ENCODE peak calls at places on chromosomes 13 and 19, in nine cellular contexts. E is HTR-8/SVneo, C is GM03348, N is GM12891, J is EL, F is astrocyte of the hippocampus, U is M059J, K is NCI-H510A treated with DMSO at 0.1 percent for 48 hours, D is suprapubic skin. I is an unnamed sample.
A peak's percentile ranks its signal among the peaks of the same experiment; 100 is the strongest.

GRCh38 chr19:11256189-11256588 is 6.1 kb downstream of the DOCK6 start:
- DNase-seq in E (no peak), C (peak; percentile 40), N (no peak), J (no peak), F (no peak), U (no peak), K (no peak), D (no peak), I (no peak)

GRCh38 chr13:102873653-102874052 is 27.8 kb downstream of the ERCC5 start:
- DNase-seq in E (no peak), C (no peak), N (no peak), J (no peak), F (no peak), U (no peak), K (no peak), D (no peak), I (no peak)

GRCh38 chr13:59519776-59520175 is 644.0 kb downstream of the DIAPH3 start:
- DNase-seq in E (no peak), C (no peak), N (no peak), J (peak; percentile 12), F (no peak), U (no peak), K (no peak), D (no peak), I (no peak)

GRCh38 chr19:35141627-35142401 is 1.2 kb upstream of the FXYD7 start:
- DNase-seq in E (no peak), C (no peak), N (no peak), J (no peak), F (no peak), U (no peak), K (no peak), D (no peak), I (no peak)

GRCh38 chr19:50933640-50934039 is 19.2 kb downstream of the KLK5 start:
- DNase-seq in E (no peak), C (no peak), N (no peak), J (peak; percentile 21), F (no peak), U (peak; percentile 24), K (no peak), D (no peak), I (no peak)

GRCh38 chr13:95552208-95552538 is 347 bp upstream of the CLDN10 start:
- DNase-seq in E (no peak), C (peak; percentile 8), N (no peak), J (no peak), F (no peak), U (no peak), K (no peak), D (no peak), I (no peak)

GRCh38 chr13:28239374-28239773 is 101.0 kb downstream of the PAN3 start:
- DNase-seq in E (no peak), C (peak; percentile 7), N (no peak), J (no peak), F (no peak), U (peak; percentile 0), K (no peak), D (no peak), I (no peak)

GRCh38 chr13:20869540-20869939 is 33.0 kb downstream of the XPO4 start:
- DNase-seq in E (no peak), C (peak; percentile 14), N (no peak), J (no peak), F (no peak), U (no peak), K (peak; percentile 11), D (no peak), I (no peak)

GRCh38 chr13:99971576-99972189 is at the start of gene ZIC5:
- DNase-seq in E (no peak), C (no peak), N (no peak), J (no peak), F (peak; percentile 84), U (no peak), K (peak; percentile 60), D (no peak), I (no peak)

GRCh38 chr13:62512194-62513141 is 1096.8 kb upstream of the PCDH20 start:
- DNase-seq in E (peak; percentile 1), C (peak; percentile 26), N (no peak), J (peak; percentile 2), F (peak; percentile 47), U (peak; percentile 3), K (no peak), D (no peak), I (no peak)

GRCh38 chr13:51542358-51542972 is 41.8 kb upstream of the WDFY2 start:
- DNase-seq in E (no peak), C (no peak), N (no peak), J (no peak), F (no peak), U (peak; percentile 31), K (no peak), D (no peak), I (no peak)

GRCh38 chr19:4455742-4456565 is 1.6 kb downstream of the UBXN6 start:
- DNase-seq in E (no peak), C (peak; percentile 65), N (peak; percentile 39), J (peak; percentile 74), F (peak; percentile 79), U (peak; percentile 70), K (peak; percentile 20), D (no peak), I (no peak)

GRCh38 chr19:4624301-4624700 is 15.0 kb upstream of the TNFAIP8L1 start:
- DNase-seq in E (no peak), C (no peak), N (no peak), J (no peak), F (no peak), U (peak; percentile 41), K (no peak), D (no peak), I (no peak)

GRCh38 chr13:114140909-114141255 is 8.5 kb upstream of the RASA3 start:
- DNase-seq in E (no peak), C (no peak), N (no peak), J (no peak), F (no peak), U (no peak), K (no peak), D (no peak), I (no peak)

GRCh38 chr19:5134683-5135082 is 165.8 kb downstream of the KDM4B start:
- DNase-seq in E (no peak), C (no peak), N (no peak), J (no peak), F (no peak), U (no peak), K (peak; percentile 14), D (no peak), I (no peak)

GRCh38 chr13:98650376-98651107 is 73.6 kb upstream of the STK24 start:
- DNase-seq in E (no peak), C (no peak), N (no peak), J (no peak), F (no peak), U (no peak), K (no peak), D (no peak), I (no peak)

I was measured in T-helper 22 cell.